ENCODE peak calls at places on chromosomes 1 and 21, in ten cellular contexts. One of them, this sample, is unnamed.

GRCh38 chr1:212237651-212238050 is 47.6 kb upstream of the PPP2R5A start:
- DNase-seq in K562: peak; percentile 36
- DNase-seq in right atrium auricular region: no peak
- DNase-seq in A549: peak; percentile 22
- DNase-seq in tibial artery: no peak
- DNase-seq in HCT116: peak; percentile 16
- DNase-seq in GM23338: no peak
- DNase-seq in spleen: no peak
- DNase-seq in lung: no peak
- DNase-seq in body of pancreas: peak; percentile 48
- DNase-seq in this sample: no peak

GRCh38 chr1:241799414-241799813 is 48.6 kb upstream of the EXO1 start:
- DNase-seq in K562: no peak
- DNase-seq in right atrium auricular region: no peak
- DNase-seq in A549: no peak
- DNase-seq in tibial artery: no peak
- DNase-seq in HCT116: no peak
- DNase-seq in GM23338: no peak
- DNase-seq in spleen: no peak
- DNase-seq in lung: no peak
- DNase-seq in body of pancreas: no peak
- DNase-seq in this sample: no peak

GRCh38 chr1:54314691-54315455 is 91.3 kb downstream of the SSBP3 start:
- DNase-seq in K562: no peak
- DNase-seq in right atrium auricular region: no peak
- DNase-seq in A549: no peak
- DNase-seq in tibial artery: no peak
- DNase-seq in HCT116: no peak
- DNase-seq in GM23338: no peak
- DNase-seq in spleen: no peak
- DNase-seq in lung: peak; percentile 58
- DNase-seq in body of pancreas: peak; percentile 45
- DNase-seq in this sample: no peak

GRCh38 chr1:155071701-155072100 is 6.9 kb upstream of the EFNA3 start:
- DNase-seq in K562: peak; percentile 42
- DNase-seq in right atrium auricular region: no peak
- DNase-seq in A549: no peak
- DNase-seq in tibial artery: no peak
- DNase-seq in HCT116: no peak
- DNase-seq in GM23338: peak; percentile 99
- DNase-seq in spleen: peak; percentile 72
- DNase-seq in lung: no peak
- DNase-seq in body of pancreas: no peak
- DNase-seq in this sample: peak; percentile 66

GRCh38 chr21:45329261-45330074 is 41.8 kb upstream of the POFUT2 start:
- DNase-seq in K562: no peak
- DNase-seq in right atrium auricular region: no peak
- DNase-seq in A549: peak; percentile 85
- DNase-seq in tibial artery: no peak
- DNase-seq in HCT116: no peak
- DNase-seq in GM23338: no peak
- DNase-seq in spleen: peak; percentile 61
- DNase-seq in lung: peak; percentile 62
- DNase-seq in body of pancreas: peak; percentile 78
- DNase-seq in this sample: peak; percentile 70

GRCh38 chr1:149885364-149886111 is 13.8 kb upstream of the BOLA1 start:
- DNase-seq in K562: peak; percentile 51
- DNase-seq in right atrium auricular region: peak; percentile 96
- DNase-seq in A549: peak; percentile 88
- DNase-seq in tibial artery: peak; percentile 95
- DNase-seq in HCT116: peak; percentile 73
- DNase-seq in GM23338: peak; percentile 82
- DNase-seq in spleen: peak; percentile 94
- DNase-seq in lung: peak; percentile 86
- DNase-seq in body of pancreas: peak; percentile 96
- DNase-seq in this sample: peak; percentile 94

GRCh38 chr1:151914076-151914475 is 4.8 kb upstream of the THEM4 start:
- DNase-seq in K562: no peak
- DNase-seq in right atrium auricular region: no peak
- DNase-seq in A549: no peak
- DNase-seq in tibial artery: no peak
- DNase-seq in HCT116: no peak
- DNase-seq in GM23338: no peak
- DNase-seq in spleen: no peak
- DNase-seq in lung: no peak
- DNase-seq in body of pancreas: no peak
- DNase-seq in this sample: no peak

GRCh38 chr1:36239941-36240637 is 15.8 kb downstream of the THRAP3 start:
- DNase-seq in K562: no peak
- DNase-seq in right atrium auricular region: peak; percentile 62
- DNase-seq in A549: no peak
- DNase-seq in tibial artery: no peak
- DNase-seq in HCT116: no peak
- DNase-seq in GM23338: no peak
- DNase-seq in spleen: no peak
- DNase-seq in lung: no peak
- DNase-seq in body of pancreas: peak; percentile 10
- DNase-seq in this sample: no peak

GRCh38 chr1:230123280-230124186 is 56.5 kb downstream of the GALNT2 start:
- DNase-seq in K562: no peak
- DNase-seq in right atrium auricular region: no peak
- DNase-seq in A549: no peak
- DNase-seq in tibial artery: no peak
- DNase-seq in HCT116: no peak
- DNase-seq in GM23338: no peak
- DNase-seq in spleen: no peak
- DNase-seq in lung: no peak
- DNase-seq in body of pancreas: no peak
- DNase-seq in this sample: no peak

GRCh38 chr1:20555025-20555757 is 2.8 kb downstream of the FAM43B start:
- DNase-seq in K562: no peak
- DNase-seq in right atrium auricular region: no peak
- DNase-seq in A549: no peak
- DNase-seq in tibial artery: no peak
- DNase-seq in HCT116: no peak
- DNase-seq in GM23338: no peak
- DNase-seq in spleen: peak; percentile 21
- DNase-seq in lung: no peak
- DNase-seq in body of pancreas: no peak
- DNase-seq in this sample: peak; percentile 67

GRCh38 chr21:44926364-44927101 is 5.8 kb upstream of the ITGB2 start:
- DNase-seq in K562: no peak
- DNase-seq in right atrium auricular region: no peak
- DNase-seq in A549: no peak
- DNase-seq in tibial artery: no peak
- DNase-seq in HCT116: no peak
- DNase-seq in GM23338: no peak
- DNase-seq in spleen: peak; percentile 89
- DNase-seq in lung: no peak
- DNase-seq in body of pancreas: peak; percentile 10
- DNase-seq in this sample: no peak

GRCh38 chr1:96048572-96048971 is 673.0 kb upstream of the PTBP2 start:
- DNase-seq in K562: no peak
- DNase-seq in right atrium auricular region: no peak
- DNase-seq in A549: no peak
- DNase-seq in tibial artery: no peak
- DNase-seq in HCT116: no peak
- DNase-seq in GM23338: no peak
- DNase-seq in spleen: no peak
- DNase-seq in lung: no peak
- DNase-seq in body of pancreas: no peak
- DNase-seq in this sample: no peak

GRCh38 chr1:80472145-80472544 is 1328.6 kb upstream of the ADGRL2 start:
- DNase-seq in K562: no peak
- DNase-seq in right atrium auricular region: no peak
- DNase-seq in A549: no peak
- DNase-seq in tibial artery: no peak
- DNase-seq in HCT116: no peak
- DNase-seq in GM23338: no peak
- DNase-seq in spleen: no peak
- DNase-seq in lung: no peak
- DNase-seq in body of pancreas: no peak
- DNase-seq in this sample: no peak

GRCh38 chr1:62436039-62436465 is 797 bp upstream of the USP1 start:
- DNase-seq in K562: no peak
- DNase-seq in right atrium auricular region: no peak
- DNase-seq in A549: peak; percentile 99
- DNase-seq in tibial artery: no peak
- DNase-seq in HCT116: no peak
- DNase-seq in GM23338: no peak
- DNase-seq in spleen: peak; percentile 99
- DNase-seq in lung: no peak
- DNase-seq in body of pancreas: no peak
- DNase-seq in this sample: no peak

GRCh38 chr1:29531596-29531995 is 295.3 kb downstream of the PTPRU start:
- DNase-seq in K562: no peak
- DNase-seq in right atrium auricular region: no peak
- DNase-seq in A549: no peak
- DNase-seq in tibial artery: no peak
- DNase-seq in HCT116: no peak
- DNase-seq in GM23338: no peak
- DNase-seq in spleen: no peak
- DNase-seq in lung: peak; percentile 7
- DNase-seq in body of pancreas: no peak
- DNase-seq in this sample: peak; percentile 26

DNA sequence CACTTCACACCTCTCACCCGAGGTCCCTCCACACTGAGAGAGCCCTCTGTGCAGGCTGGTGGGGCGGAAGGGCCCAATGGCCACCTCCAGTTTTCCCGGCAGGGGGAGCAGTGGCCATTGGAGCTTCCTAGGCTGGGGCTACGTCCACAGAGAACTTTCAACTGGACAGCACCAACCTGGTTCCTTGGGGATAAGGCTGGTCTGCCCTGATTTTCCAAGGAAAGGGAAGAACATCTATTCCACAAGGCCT is 20.3 kb upstream of the LAPTM5 start:
- DNase-seq in K562: peak; percentile 72
- DNase-seq in right atrium auricular region: no peak
- DNase-seq in A549: no peak
- DNase-seq in tibial artery: no peak
- DNase-seq in HCT116: no peak
- DNase-seq in GM23338: no peak
- DNase-seq in spleen: no peak
- DNase-seq in lung: no peak
- DNase-seq in body of pancreas: no peak
- DNase-seq in this sample: no peak
- TF ChIP-seq CTCF in K562: peak; percentile 76
- TF ChIP-seq CTCF in right atrium auricular region: no peak
- TF ChIP-seq CTCF in A549: peak; percentile 12
- TF ChIP-seq CTCF in tibial artery: peak; percentile 15
- TF ChIP-seq CTCF in HCT116: no peak
- TF ChIP-seq CTCF in GM23338: no peak
- TF ChIP-seq CTCF in spleen: no peak
- TF ChIP-seq CTCF in lung: no peak
- TF ChIP-seq CTCF in body of pancreas: no peak
- TF ChIP-seq CTCF in this sample: no peak

DNA sequence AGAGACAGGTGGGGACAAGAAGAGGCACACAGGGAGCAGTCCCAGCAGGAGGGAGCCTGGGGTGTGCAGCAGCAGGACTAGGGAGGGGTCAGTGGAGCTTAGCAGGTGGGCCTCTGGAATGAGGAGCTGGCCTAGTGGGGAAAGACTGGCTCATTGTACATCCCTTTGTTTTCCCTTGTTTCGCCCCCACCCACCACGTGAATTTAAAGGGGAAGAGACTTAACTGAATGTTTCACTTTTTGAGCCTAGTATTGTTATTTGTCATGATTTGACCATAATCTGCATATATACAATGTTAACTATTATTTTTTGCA is 181.7 kb downstream of the DHRS3 start:
- DNase-seq in K562: peak; percentile 29
- DNase-seq in right atrium auricular region: no peak
- DNase-seq in A549: no peak
- DNase-seq in tibial artery: no peak
- DNase-seq in HCT116: no peak
- DNase-seq in GM23338: no peak
- DNase-seq in spleen: no peak
- DNase-seq in lung: no peak
- DNase-seq in body of pancreas: no peak
- DNase-seq in this sample: no peak
- H3K4me1 ChIP-seq in K562: peaks cover 33% of the 10 kb centered on the region
- H3K4me1 ChIP-seq in right atrium auricular region: peaks cover 55% of the 10 kb centered on the region
- H3K4me1 ChIP-seq in A549: peaks cover 64% of the 10 kb centered on the region
- H3K4me1 ChIP-seq in tibial artery: no peaks in the 10 kb centered on the region
- H3K4me1 ChIP-seq in HCT116: peaks cover 58% of the 10 kb centered on the region
- H3K4me1 ChIP-seq in GM23338: no peaks in the 10 kb centered on the region
- H3K4me1 ChIP-seq in spleen: peaks cover 42% of the 10 kb centered on the region
- H3K4me1 ChIP-seq in lung: peaks cover 25% of the 10 kb centered on the region
- H3K4me1 ChIP-seq in body of pancreas: peaks cover 30% of the 10 kb centered on the region
- H3K4me1 ChIP-seq in this sample: peaks cover 47% of the 10 kb centered on the region

DNA sequence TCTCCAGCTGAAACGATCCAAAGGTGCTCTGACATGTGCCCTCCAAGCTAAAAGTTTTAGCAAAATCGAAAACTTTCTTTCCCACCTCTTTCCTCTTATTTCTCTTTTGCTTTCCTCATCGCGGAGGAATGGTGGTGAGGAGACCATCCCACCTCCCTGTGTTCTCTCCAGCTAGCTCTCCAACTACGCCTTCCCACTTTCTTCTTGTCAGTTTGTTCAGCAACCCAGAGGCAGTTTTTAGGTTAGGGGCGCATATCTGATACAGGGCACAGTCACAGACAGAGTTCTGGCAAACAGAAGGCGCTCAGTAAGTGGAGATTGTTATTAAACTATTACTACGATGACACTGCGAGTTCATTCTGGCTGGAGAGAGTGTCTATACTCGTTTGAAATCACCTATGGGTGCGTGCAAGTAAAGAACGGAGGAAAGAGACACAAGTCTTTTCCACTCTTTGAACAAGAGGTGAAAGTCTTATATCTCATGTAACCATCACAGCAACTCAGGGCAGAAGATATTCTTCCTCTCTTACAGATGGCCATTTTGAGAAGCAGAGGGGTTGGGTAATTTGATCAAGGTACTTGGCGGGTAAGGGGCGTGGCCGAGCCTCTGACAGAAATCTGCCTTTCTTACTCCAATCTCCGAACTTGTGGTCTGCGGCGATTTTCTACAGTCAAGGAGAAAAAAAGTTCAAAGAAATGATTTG is 13.9 kb downstream of the HLX start:
- DNase-seq in K562: no peak
- DNase-seq in right atrium auricular region: no peak
- DNase-seq in A549: no peak
- DNase-seq in tibial artery: no peak
- DNase-seq in HCT116: no peak
- DNase-seq in GM23338: peak; percentile 70
- DNase-seq in spleen: no peak
- DNase-seq in lung: no peak
- DNase-seq in body of pancreas: no peak
- DNase-seq in this sample: no peak
- H3K4me3 ChIP-seq in K562: no peak overlapping the region
- H3K4me3 ChIP-seq in right atrium auricular region: no peak overlapping the region
- H3K4me3 ChIP-seq in A549: no peak overlapping the region
- H3K4me3 ChIP-seq in tibial artery: no peak overlapping the region
- H3K4me3 ChIP-seq in HCT116: no peak overlapping the region
- H3K4me3 ChIP-seq in GM23338: peak overlapping the region; percentile 58
- H3K4me3 ChIP-seq in spleen: peak overlapping the region; percentile 33
- H3K4me3 ChIP-seq in lung: no peak overlapping the region
- H3K4me3 ChIP-seq in body of pancreas: no peak overlapping the region
- H3K4me3 ChIP-seq in this sample: no peak overlapping the region

DNA sequence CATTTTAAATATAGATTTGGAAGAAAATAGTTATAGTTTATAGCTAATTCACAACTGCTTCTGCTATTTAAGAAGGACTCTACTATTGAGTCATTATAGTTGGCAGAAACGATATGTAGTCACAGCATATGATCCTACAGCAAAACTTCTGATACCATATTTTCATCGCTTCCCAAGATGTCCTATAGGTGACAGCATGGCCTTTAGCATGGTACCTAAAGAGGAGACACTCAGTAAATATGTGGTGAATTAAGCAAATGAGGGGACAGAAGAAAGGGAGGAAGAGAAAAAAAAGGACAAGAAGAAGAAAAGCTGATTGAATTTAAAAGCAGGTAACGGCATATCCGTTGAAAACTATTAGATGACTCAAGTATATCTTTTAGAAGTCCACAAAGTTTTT is 77.2 kb downstream of the PTGER3 start:
- DNase-seq in K562: no peak
- DNase-seq in right atrium auricular region: no peak
- DNase-seq in A549: no peak
- DNase-seq in tibial artery: no peak
- DNase-seq in HCT116: no peak
- DNase-seq in GM23338: no peak
- DNase-seq in spleen: no peak
- DNase-seq in lung: no peak
- DNase-seq in body of pancreas: no peak
- DNase-seq in this sample: no peak
- TF ChIP-seq CTCF in K562: no peak
- TF ChIP-seq CTCF in right atrium auricular region: no peak
- TF ChIP-seq CTCF in A549: no peak
- TF ChIP-seq CTCF in tibial artery: no peak
- TF ChIP-seq CTCF in HCT116: no peak
- TF ChIP-seq CTCF in GM23338: peak; percentile 23
- TF ChIP-seq CTCF in spleen: no peak
- TF ChIP-seq CTCF in lung: no peak
- TF ChIP-seq CTCF in body of pancreas: no peak
- TF ChIP-seq CTCF in this sample: no peak